ENCODE peak calls at places on chromosomes 5 and 9, in four cellular contexts. One of them, this sample, is unnamed.

GRCh38 chr5:93800988-93801811 is 59.8 kb upstream of the POU5F2 start:
- DNase-seq in CD8-positive, alpha-beta T cell: no peak
- DNase-seq in spleen: no peak
- DNase-seq in CD4-positive, CD25-positive, alpha-beta regulatory T cell: no peak
- DNase-seq in this sample: peak

GRCh38 chr9:133122167-133122550 is 1.1 kb upstream of the RALGDS start:
- DNase-seq in CD8-positive, alpha-beta T cell: no peak
- DNase-seq in spleen: no peak
- DNase-seq in CD4-positive, CD25-positive, alpha-beta regulatory T cell: no peak
- DNase-seq in this sample: no peak

GRCh38 chr9:124079176-124079925 is 67.8 kb downstream of the LHX2 start:
- DNase-seq in spleen: no peak
- DNase-seq in CD8-positive, alpha-beta T cell: no peak
- DNase-seq in CD4-positive, CD25-positive, alpha-beta regulatory T cell: no peak
- DNase-seq in this sample: no peak

GRCh38 chr5:94153736-94154450 is 412.5 kb upstream of the POU5F2 start:
- DNase-seq in CD4-positive, CD25-positive, alpha-beta regulatory T cell: no peak
- DNase-seq in CD8-positive, alpha-beta T cell: no peak
- DNase-seq in spleen: no peak
- DNase-seq in this sample: no peak

GRCh38 chr9:133972041-133972970 is 19.8 kb downstream of the VAV2 start:
- DNase-seq in spleen: peak
- DNase-seq in CD4-positive, CD25-positive, alpha-beta regulatory T cell: no peak
- DNase-seq in CD8-positive, alpha-beta T cell: no peak
- DNase-seq in this sample: no peak

GRCh38 chr9:122346478-122347347 is 24.1 kb upstream of the PTGS1 start:
- DNase-seq in spleen: peak
- DNase-seq in CD4-positive, CD25-positive, alpha-beta regulatory T cell: no peak
- DNase-seq in CD8-positive, alpha-beta T cell: no peak
- DNase-seq in this sample: no peak

GRCh38 chr5:30505014-30505886 is 688.2 kb upstream of the CDH6 start:
- DNase-seq in spleen: no peak
- DNase-seq in CD4-positive, CD25-positive, alpha-beta regulatory T cell: no peak
- DNase-seq in CD8-positive, alpha-beta T cell: no peak
- DNase-seq in this sample: no peak

GRCh38 chr5:179241175-179241574 is 104.1 kb downstream of the ADAMTS2 start:
- DNase-seq in CD8-positive, alpha-beta T cell: no peak
- DNase-seq in spleen: peak
- DNase-seq in CD4-positive, CD25-positive, alpha-beta regulatory T cell: no peak
- DNase-seq in this sample: no peak

GRCh38 chr5:1316941-1317340 is 22.1 kb upstream of the TERT start:
- DNase-seq in spleen: peak
- DNase-seq in CD8-positive, alpha-beta T cell: no peak
- DNase-seq in CD4-positive, CD25-positive, alpha-beta regulatory T cell: no peak
- DNase-seq in this sample: no peak

GRCh38 chr9:27633754-27634153 is 60.5 kb upstream of the C9orf72 start:
- DNase-seq in spleen: no peak
- DNase-seq in CD4-positive, CD25-positive, alpha-beta regulatory T cell: no peak
- DNase-seq in CD8-positive, alpha-beta T cell: no peak
- DNase-seq in this sample: no peak

GRCh38 chr9:111945216-111945615 is 48.6 kb downstream of the UGCG start:
- DNase-seq in spleen: no peak
- DNase-seq in CD4-positive, CD25-positive, alpha-beta regulatory T cell: no peak
- DNase-seq in CD8-positive, alpha-beta T cell: no peak
- DNase-seq in this sample: no peak

GRCh38 chr9:114424126-114424525 is 36.3 kb upstream of the AKNA start:
- DNase-seq in CD4-positive, CD25-positive, alpha-beta regulatory T cell: no peak
- DNase-seq in spleen: peak
- DNase-seq in CD8-positive, alpha-beta T cell: no peak
- DNase-seq in this sample: no peak

GRCh38 chr5:54895816-54896341 is 89.5 kb downstream of the ESM1 start:
- DNase-seq in spleen: no peak
- DNase-seq in CD8-positive, alpha-beta T cell: no peak
- DNase-seq in CD4-positive, CD25-positive, alpha-beta regulatory T cell: no peak
- DNase-seq in this sample: peak

GRCh38 chr9:88460583-88461332 is 72.5 kb downstream of the SPIN1 start:
- DNase-seq in CD8-positive, alpha-beta T cell: no peak
- DNase-seq in spleen: no peak
- DNase-seq in CD4-positive, CD25-positive, alpha-beta regulatory T cell: no peak
- DNase-seq in this sample: no peak

GRCh38 chr9:10366171-10366779 is 246.5 kb downstream of the PTPRD start:
- DNase-seq in spleen: no peak
- DNase-seq in CD4-positive, CD25-positive, alpha-beta regulatory T cell: no peak
- DNase-seq in CD8-positive, alpha-beta T cell: no peak
- DNase-seq in this sample: no peak

GRCh38 chr9:35162605-35163315 is 951 bp downstream of the UNC13B start:
- DNase-seq in CD4-positive, CD25-positive, alpha-beta regulatory T cell: no peak
- DNase-seq in CD8-positive, alpha-beta T cell: no peak
- DNase-seq in spleen: no peak
- DNase-seq in this sample: peak

GRCh38 chr5:150860422-150860821 is 14.1 kb downstream of the IRGM start:
- DNase-seq in spleen: no peak
- DNase-seq in CD8-positive, alpha-beta T cell: no peak
- DNase-seq in CD4-positive, CD25-positive, alpha-beta regulatory T cell: no peak
- DNase-seq in this sample: no peak

This sample was measured in NCI-H2227 treated with DMSO at 0.1 percent for 48 hours.